ENCODE peak calls at places on chromosome X, in six cellular contexts. M is GM23248; K is G401; T is activated CD8-positive, alpha-beta memory T cell treated with anti-CD3 and anti-CD28 coated beads for 48 hours; F is COLO829; N is T follicular helper cell. Y is an unnamed sample.

GRCh38 chrX:66046612-66047235 is 6.8 kb upstream of the VSIG4 start:
- DNase-seq in F (no peak), M (peak), N (no peak), T (no peak), K (no peak), Y (peak)

GRCh38 chrX:112688242-112688641 is 8.5 kb upstream of the LHFPL1 start:
- DNase-seq in N (no peak), M (peak), F (no peak), K (no peak), T (no peak), Y (no peak)

GRCh38 chrX:7170903-7171302 is 22.9 kb upstream of the PUDP start:
- DNase-seq in N (peak), F (peak), K (no peak), M (no peak), T (peak), Y (peak)

GRCh38 chrX:149495573-149496071 is 9.5 kb downstream of the IDS start:
- DNase-seq in T (no peak), N (no peak), F (peak), K (no peak), M (peak), Y (no peak)

GRCh38 chrX:65034641-65035450 is 58.6 kb upstream of the ZC4H2 start:
- DNase-seq in K (peak), T (peak), M (peak), N (peak), F (peak), Y (peak)

GRCh38 chrX:21728276-21728968 is 29.5 kb downstream of the SMPX start:
- DNase-seq in K (peak), T (no peak), N (no peak), F (no peak), M (no peak), Y (no peak)

GRCh38 chrX:110847334-110847733 is 51.7 kb upstream of the CHRDL1 start:
- DNase-seq in M (peak), K (peak), N (no peak), T (no peak), F (peak), Y (peak)

GRCh38 chrX:41561045-41561444 is 113.9 kb downstream of the NYX start:
- DNase-seq in K (no peak), N (no peak), M (peak), F (peak), T (no peak), Y (peak)

GRCh38 chrX:100995469-100995868 is 26.0 kb downstream of the ARL13A start:
- DNase-seq in F (peak), N (no peak), M (peak), T (no peak), K (no peak), Y (peak)

GRCh38 chrX:153772608-153773217 is 8.1 kb upstream of the SRPK3 start:
- DNase-seq in T (no peak), M (no peak), F (no peak), K (no peak), N (no peak), Y (no peak)

GRCh38 chrX:49191033-49191871 is 5.1 kb upstream of the PRICKLE3 start:
- DNase-seq in N (peak), M (peak), T (no peak), K (peak), F (peak), Y (peak)

GRCh38 chrX:70386240-70386639 is 36.9 kb upstream of the GDPD2 start:
- DNase-seq in F (no peak), K (no peak), N (no peak), T (no peak), M (no peak), Y (no peak)

GRCh38 chrX:97704474-97704873 is 820.8 kb downstream of the RPA4 start:
- DNase-seq in M (no peak), F (no peak), N (no peak), K (no peak), T (no peak), Y (no peak)

GRCh38 chrX:110280954-110281353 is 36.9 kb downstream of the AMMECR1 start:
- DNase-seq in N (no peak), F (no peak), T (no peak), M (peak), K (no peak), Y (no peak)

GRCh38 chrX:154043003-154043402 is 23.3 kb upstream of the IRAK1 start:
- DNase-seq in M (peak), T (no peak), N (no peak), K (no peak), F (no peak), Y (peak)

GRCh38 chrX:141405878-141406492 is 163.7 kb upstream of the SPANXC start:
- DNase-seq in F (peak), T (no peak), M (peak), N (no peak), K (no peak), Y (no peak)

GRCh38 chrX:118519411-118520205 is 24.0 kb downstream of the DOCK11 start:
- DNase-seq in N (no peak), T (no peak), K (no peak), F (no peak), M (peak), Y (no peak)

GRCh38 chrX:100363926-100364325 is 46.1 kb downstream of the PCDH19 start:
- DNase-seq in N (no peak), F (no peak), K (no peak), T (no peak), M (no peak), Y (peak)

GRCh38 chrX:75131973-75132627 is 24.0 kb downstream of the ABCB7 start:
- DNase-seq in F (no peak), N (no peak), K (peak), M (no peak), T (no peak), Y (no peak)

GRCh38 chrX:45164021-45164621 is 36.6 kb downstream of the DIPK2B start:
- DNase-seq in M (no peak), K (no peak), N (no peak), T (no peak), F (no peak), Y (no peak)

GRCh38 chrX:148193759-148194158 is 212.6 kb downstream of the FMR1NB start:
- DNase-seq in M (no peak), N (no peak), T (no peak), K (no peak), F (no peak), Y (no peak)

GRCh38 chrX:132480581-132481203 is 8.1 kb downstream of the MBNL3 start:
- DNase-seq in T (no peak), K (no peak), M (peak), N (peak), F (peak), Y (peak)

GRCh38 chrX:136304493-136304892 is 3.7 kb downstream of the ADGRG4 start:
- DNase-seq in K (no peak), M (no peak), N (no peak), T (no peak), F (no peak), Y (peak)

GRCh38 chrX:11504234-11504633 is 161.5 kb downstream of the ARHGAP6 start:
- DNase-seq in N (no peak), K (no peak), M (no peak), T (no peak), F (no peak), Y (no peak)

GRCh38 chrX:68692651-68693050 is 45.2 kb downstream of the STARD8 start:
- DNase-seq in M (peak), K (no peak), T (no peak), N (no peak), F (no peak), Y (no peak)

GRCh38 chrX:4570141-4570540 is 856.7 kb upstream of the PRKX start:
- DNase-seq in M (no peak), N (no peak), K (no peak), T (no peak), F (no peak), Y (no peak)

GRCh38 chrX:2931612-2932011 is 2.5 kb upstream of the ARSD start:
- DNase-seq in M (no peak), T (no peak), F (no peak), N (no peak), K (no peak), Y (no peak)

GRCh38 chrX:39309018-39309620 is 507.9 kb downstream of the MID1IP1 start:
- DNase-seq in F (peak), T (no peak), N (peak), K (no peak), M (peak), Y (peak)

GRCh38 chrX:128518508-128518907 is 466.3 kb upstream of the ACTRT1 start:
- DNase-seq in F (no peak), T (no peak), N (no peak), K (no peak), M (peak), Y (peak)

GRCh38 chrX:150270622-150271021 is 92.5 kb upstream of the MAMLD1 start:
- DNase-seq in F (no peak), M (no peak), T (no peak), K (no peak), N (no peak), Y (no peak)

GRCh38 chrX:124690495-124690894 is 344.1 kb downstream of the SH2D1A start:
- DNase-seq in N (no peak), M (no peak), T (no peak), F (no peak), K (no peak), Y (no peak)

GRCh38 chrX:72478351-72478750 is 94.3 kb downstream of the HDAC8 start:
- DNase-seq in M (no peak), N (no peak), T (no peak), F (no peak), K (no peak), Y (no peak)

GRCh38 chrX:103830848-103831247 is 1.2 kb downstream of the RAB9B start:
- DNase-seq in N (no peak), T (no peak), K (peak), F (no peak), M (no peak), Y (no peak)

GRCh38 chrX:37425370-37425769 is 76.2 kb downstream of the PRRG1 start:
- DNase-seq in M (peak), N (no peak), T (no peak), K (no peak), F (no peak), Y (no peak)

Y was measured in NB4.